ENCODE peak calls at places on chromosomes 1 and 21, in five cellular contexts. A, T, I, L and Z are unnamed samples.

GRCh38 chr1:224212618-224213037 is 29.6 kb downstream of the DEGS1 start:
- DNase-seq in A (no peak), I (no peak), T (no peak), L (no peak), Z (no peak)

GRCh38 chr1:95007687-95008086 is 65.1 kb downstream of the ALG14 start:
- DNase-seq in T (no peak), L (no peak), A (no peak), I (peak), Z (no peak)

GRCh38 chr1:156372265-156372586 is 3.2 kb downstream of the RHBG start:
- DNase-seq in T (no peak), A (no peak), L (no peak), I (no peak), Z (peak)

GRCh38 chr21:25791321-25791720 is 56.5 kb downstream of the GABPA start:
- DNase-seq in A (no peak), L (no peak), I (no peak), T (no peak), Z (peak)

GRCh38 chr1:16026723-16027484 is 5.1 kb downstream of the CLCNKA start:
- DNase-seq in I (no peak), A (peak), L (peak), T (no peak), Z (no peak)

GRCh38 chr1:2136836-2137235 is 57.7 kb downstream of the FAAP20 start:
- DNase-seq in L (no peak), T (no peak), A (no peak), I (no peak), Z (no peak)

GRCh38 chr1:38608202-38608864 is 251.2 kb downstream of the RRAGC start:
- DNase-seq in A (peak), L (peak), I (no peak), T (no peak), Z (no peak)

GRCh38 chr1:182299728-182300581 is 91.6 kb downstream of the GLUL start:
- DNase-seq in L (peak), A (peak), T (no peak), I (peak), Z (no peak)

GRCh38 chr1:42484382-42484781 is 21.3 kb downstream of the CCDC30 start:
- DNase-seq in I (peak), A (no peak), T (peak), L (peak), Z (peak)

GRCh38 chr21:36150192-36150711 is 6.4 kb upstream of the DOP1B start:
- DNase-seq in A (no peak), L (peak), I (no peak), T (peak), Z (peak)

GRCh38 chr1:92538413-92539061 is 51.8 kb upstream of the GFI1 start:
- DNase-seq in T (no peak), A (no peak), L (peak), I (no peak), Z (no peak)

GRCh38 chr1:54018635-54019034 is 649 bp upstream of the LDLRAD1 start:
- DNase-seq in L (no peak), T (no peak), A (no peak), I (no peak), Z (no peak)

GRCh38 chr1:71987210-71987609 is 295.1 kb downstream of the NEGR1 start:
- DNase-seq in A (no peak), I (no peak), T (no peak), L (no peak), Z (no peak)

GRCh38 chr1:228316589-228317387 is 89.8 kb downstream of the TRIM11 start:
- DNase-seq in A (no peak), T (no peak), I (no peak), L (no peak), Z (no peak)